ENCODE peak calls at places on chromosomes 5 and 9, in eight cellular contexts. D is heart left ventricle, T is Panc1, W is GM10248, E is RWPE1, Q is SK-N-SH, X is GM20000, I is cardiac fibroblast. G is an unnamed sample.

GRCh38 chr9:6973762-6974161 is 216.0 kb downstream of the KDM4C start:
- DNase-seq in Q (no peak), E (no peak), W (peak), D (no peak), X (peak), T (no peak), I (peak), G (peak)

GRCh38 chr5:6903934-6904333 is 190.7 kb downstream of the TENT4A start:
- DNase-seq in D (no peak), T (no peak), E (no peak), W (no peak), Q (no peak), I (no peak), X (no peak), G (no peak)

GRCh38 chr9:123775885-123776284 is 154.0 kb downstream of the DENND1A start:
- DNase-seq in E (no peak), T (no peak), X (no peak), Q (no peak), I (no peak), D (no peak), W (no peak), G (no peak)

GRCh38 chr5:78546597-78546996 is 102.0 kb downstream of the LHFPL2 start:
- DNase-seq in I (no peak), E (no peak), T (no peak), D (no peak), X (no peak), W (no peak), Q (no peak), G (no peak)

GRCh38 chr5:94983861-94984535 is 300.9 kb downstream of the MCTP1 start:
- DNase-seq in D (no peak), X (no peak), I (peak), W (no peak), Q (no peak), T (no peak), E (peak), G (peak)

GRCh38 chr9:71115448-71115975 is 5.9 kb downstream of the TRPM3 start:
- DNase-seq in Q (no peak), E (no peak), D (no peak), I (no peak), T (no peak), X (no peak), W (no peak), G (no peak)

GRCh38 chr5:33309780-33310345 is 130.9 kb upstream of the TARS1 start:
- DNase-seq in T (no peak), I (no peak), W (no peak), E (no peak), X (no peak), D (no peak), Q (no peak), G (no peak)

GRCh38 chr5:134371834-134372340 is 518 bp downstream of the UBE2B start:
- DNase-seq in Q (peak), W (peak), E (peak), X (peak), I (peak), D (peak), T (no peak), G (peak)

GRCh38 chr5:61245936-61246335 is 83.7 kb upstream of the SMIM15 start:
- DNase-seq in W (no peak), Q (peak), T (no peak), X (no peak), E (no peak), D (no peak), I (no peak), G (no peak)

GRCh38 chr5:58407042-58407709 is 52.7 kb downstream of the PLK2 start:
- DNase-seq in D (no peak), W (no peak), E (peak), T (peak), I (peak), X (no peak), Q (no peak), G (peak)

GRCh38 chr9:23798325-23798724 is 27.7 kb downstream of the ELAVL2 start:
- DNase-seq in D (no peak), T (no peak), I (no peak), E (no peak), X (no peak), W (no peak), Q (no peak), G (no peak)

GRCh38 chr5:180332051-180332517 is 21.1 kb downstream of the GFPT2 start:
- DNase-seq in X (no peak), W (no peak), I (peak), Q (peak), D (no peak), T (no peak), E (peak), G (no peak)

GRCh38 chr5:33738097-33738496 is 153.7 kb downstream of the ADAMTS12 start:
- DNase-seq in D (no peak), W (no peak), Q (no peak), E (no peak), X (no peak), I (no peak), T (no peak), G (no peak)

GRCh38 chr5:142186821-142187594 is 78.4 kb downstream of the NDFIP1 start:
- DNase-seq in I (peak), Q (peak), W (no peak), D (no peak), T (no peak), X (no peak), E (no peak), G (no peak)

GRCh38 chr9:134497283-134497860 is 144.2 kb upstream of the COL5A1 start:
- DNase-seq in W (no peak), I (no peak), T (no peak), E (no peak), D (no peak), X (no peak), Q (no peak), G (no peak)

DNA sequence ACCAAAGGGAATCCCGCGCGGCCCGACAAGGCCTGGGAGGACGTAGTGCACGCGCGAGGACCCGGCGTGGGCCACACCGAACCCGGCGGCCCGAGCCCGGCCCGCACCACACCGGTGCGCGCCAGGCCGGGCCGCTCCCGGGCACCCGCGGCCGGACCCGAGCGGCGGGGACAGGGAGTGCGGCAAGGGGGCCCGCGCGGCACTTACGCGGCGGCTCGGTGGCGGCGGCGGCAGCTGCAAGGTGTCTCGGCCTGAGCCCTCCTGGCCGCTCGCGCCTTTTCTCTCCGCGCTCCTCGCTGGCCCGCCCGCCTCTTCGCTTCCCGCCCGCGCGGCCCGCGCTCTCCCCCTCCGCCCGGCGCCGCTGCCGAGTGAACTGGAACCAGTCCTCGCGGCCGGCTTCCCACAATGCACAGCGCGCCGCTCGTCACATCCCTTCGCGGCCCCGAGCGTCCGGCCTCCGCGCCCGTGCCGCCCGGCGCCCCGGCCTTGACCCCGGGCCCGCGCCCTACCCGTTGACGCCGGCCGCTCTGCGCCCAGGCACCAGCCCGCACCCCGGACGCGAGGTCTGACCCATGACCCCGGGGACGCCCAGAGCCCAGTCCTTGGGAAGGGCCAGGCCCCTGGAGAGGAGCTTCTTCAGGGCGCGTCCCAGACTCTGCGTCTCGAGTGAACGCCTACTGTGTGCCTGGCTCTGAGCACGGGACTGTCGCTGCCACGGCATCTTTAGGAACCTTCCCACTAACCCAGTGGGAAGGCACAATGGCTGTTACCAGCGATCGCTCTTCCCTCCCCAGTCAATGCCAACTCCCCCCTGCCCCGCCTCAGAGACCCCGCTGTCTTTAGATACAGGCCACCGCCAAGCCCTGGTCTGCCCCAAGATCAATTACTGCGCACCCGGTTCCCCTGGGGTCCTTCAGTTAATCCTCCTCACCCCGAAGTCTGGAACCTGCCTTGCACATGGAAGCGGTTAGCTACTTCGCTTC is at the start of gene MACROH2A1:
- DNase-seq in T (no peak), W (peak), E (peak), I (peak), D (peak), X (peak), Q (peak), G (peak)
- TF ChIP-seq CTCF in T (no peak), W (no peak), E (no peak), I (no peak), D (no peak), X (no peak), Q (no peak), G (no peak)

DNA sequence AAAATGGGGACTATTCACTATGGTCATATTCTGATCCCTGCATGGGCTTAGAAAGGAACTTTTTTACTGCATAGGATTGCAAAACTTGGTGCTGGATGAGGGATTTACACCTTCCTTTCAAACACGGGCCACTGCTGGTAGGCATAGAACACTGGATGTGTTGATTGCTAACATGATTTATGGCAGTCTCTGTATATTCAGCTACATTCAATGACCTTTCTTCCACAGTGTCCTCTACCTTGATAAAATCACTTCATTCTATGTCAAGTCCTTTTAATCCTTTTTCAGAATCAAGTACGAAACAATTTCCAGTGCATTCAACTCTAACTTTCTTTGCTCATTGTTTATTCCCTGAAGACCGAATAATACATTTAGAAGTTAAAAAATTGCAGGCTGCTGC is 91.9 kb upstream of the ATG10 start:
- DNase-seq in T (no peak), E (no peak), I (no peak), D (no peak), Q (no peak), W (no peak), X (no peak), G (no peak)
- TF ChIP-seq CTCF in T (no peak), E (no peak), I (no peak), D (no peak), Q (no peak), W (no peak), X (no peak), G (no peak)

GRCh38 chr9:127809562-127810377 is 7.1 kb downstream of the FPGS start:
- DNase-seq in X (peak), I (peak), W (peak), Q (peak), D (no peak), T (no peak), E (peak), G (no peak)
- TF ChIP-seq CTCF in X (no peak), I (no peak), W (no peak), Q (no peak), D (no peak), T (no peak), E (no peak), G (no peak)

DNA sequence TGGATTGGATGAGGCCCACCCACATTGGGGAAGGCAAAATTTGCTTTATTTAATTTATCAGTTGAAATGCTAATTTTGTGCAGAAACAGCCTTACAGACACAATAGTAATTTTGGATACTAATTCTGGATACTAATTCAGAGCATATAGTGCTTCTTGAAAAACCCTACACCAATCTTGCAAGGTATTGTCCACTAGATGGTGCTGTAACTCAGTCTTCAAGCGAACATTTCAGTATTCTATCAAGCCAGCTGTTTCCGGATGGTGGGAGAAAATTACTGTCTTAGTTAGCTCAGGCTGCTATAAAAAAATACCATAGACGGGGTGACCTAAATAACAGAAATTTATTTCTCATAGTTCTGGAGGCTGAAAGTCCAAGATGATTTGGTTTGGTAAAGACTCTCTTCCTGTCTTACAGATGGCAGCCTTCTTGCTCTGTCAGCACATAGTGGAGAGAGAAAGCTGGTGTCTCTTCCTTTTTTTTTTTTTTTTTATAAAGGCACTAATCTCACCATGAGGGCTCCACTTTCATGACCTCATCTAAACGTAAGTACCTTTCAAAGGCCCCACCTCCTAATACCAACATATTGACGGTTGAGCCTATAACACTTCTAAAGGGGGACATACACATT is 1306.5 kb upstream of the CDH9 start:
- DNase-seq in Q (peak), I (peak), E (peak), X (peak), D (no peak), T (peak), W (no peak), G (no peak)
- TF ChIP-seq CTCF in Q (peak), I (no peak), E (peak), X (no peak), D (peak), T (peak), W (peak), G (no peak)

GRCh38 chr5:38731461-38731860 is 114.4 kb upstream of the OSMR start:
- DNase-seq in X (no peak), W (no peak), T (no peak), Q (no peak), E (no peak), I (no peak), D (no peak), G (no peak)

GRCh38 chr5:38736089-38736488 is 109.7 kb upstream of the OSMR start:
- DNase-seq in Q (no peak), E (no peak), I (no peak), X (no peak), D (no peak), T (no peak), W (no peak), G (no peak)

GRCh38 chr5:38738898-38739743 is 106.7 kb upstream of the OSMR start:
- DNase-seq in T (no peak), Q (no peak), W (no peak), D (no peak), E (peak), X (no peak), I (peak), G (no peak)

DNA sequence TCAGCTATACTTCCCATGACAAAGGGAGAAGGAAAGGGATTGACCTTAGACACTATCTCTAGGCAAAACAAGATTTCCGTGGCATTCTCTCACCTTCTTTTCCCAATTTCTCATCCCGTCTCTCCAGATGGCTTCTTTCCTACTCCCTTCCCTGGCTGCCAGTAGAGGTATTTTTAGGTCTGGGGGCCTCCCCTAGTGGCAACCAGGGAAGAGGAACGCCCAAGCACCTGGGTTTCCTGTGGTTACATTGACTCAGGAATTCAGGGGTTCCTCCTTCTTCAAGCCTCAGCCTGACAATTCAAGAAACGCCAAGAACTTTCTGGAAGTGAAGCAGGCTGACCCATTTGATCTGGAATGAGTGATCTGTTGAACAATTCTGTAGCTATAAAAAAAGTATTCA is 111.5 kb upstream of the OSMR start:
- DNase-seq in I (no peak), W (no peak), D (no peak), Q (no peak), E (no peak), X (no peak), T (no peak), G (no peak)
- TF ChIP-seq CTCF in I (no peak), W (no peak), D (no peak), Q (no peak), E (no peak), X (no peak), T (peak), G (no peak)

DNA sequence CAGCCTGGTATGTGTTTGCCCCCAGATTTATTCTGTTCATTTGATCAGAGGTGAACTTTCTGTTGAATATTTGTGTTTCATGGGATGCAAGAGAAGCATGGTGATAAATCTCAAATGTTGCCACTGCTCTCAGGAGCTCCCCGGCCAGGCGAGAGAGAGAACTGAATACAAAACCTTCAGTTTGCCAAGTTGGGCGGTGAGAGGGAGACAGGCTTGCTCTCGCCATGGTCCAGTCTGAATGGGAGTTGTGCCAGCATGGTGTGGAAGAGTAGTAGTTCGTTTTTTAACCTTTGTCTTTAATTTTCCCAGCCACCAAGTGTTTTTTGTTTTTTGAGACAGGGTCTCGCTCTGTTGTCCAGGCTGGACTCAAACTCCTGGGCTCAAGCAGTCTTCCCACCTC is 2.7 kb downstream of the NTMT1 start:
- DNase-seq in Q (no peak), I (no peak), D (no peak), X (no peak), E (no peak), T (no peak), W (no peak), G (no peak)
- TF ChIP-seq CTCF in Q (no peak), I (no peak), D (no peak), X (no peak), E (no peak), T (no peak), W (no peak), G (no peak)

DNA sequence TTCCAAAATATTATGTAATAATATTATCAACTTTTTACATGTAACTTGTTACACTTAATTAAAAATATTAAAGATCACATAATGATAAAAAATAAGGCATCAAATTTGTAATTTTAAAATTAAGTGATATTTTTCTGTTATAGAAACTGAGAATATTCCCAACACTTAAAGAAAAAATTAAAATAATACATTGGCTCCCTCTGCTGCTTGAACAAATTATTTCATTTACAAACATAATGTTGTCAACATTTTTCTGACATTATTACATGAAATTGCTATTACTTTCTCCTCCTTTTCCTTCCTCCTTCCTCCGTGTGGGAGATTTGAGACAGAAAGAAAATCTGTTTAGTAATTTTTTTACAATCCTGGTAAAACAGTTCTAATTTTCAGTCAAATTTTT is 42.3 kb downstream of the RNF180 start:
- DNase-seq in D (no peak), I (peak), W (no peak), T (no peak), X (no peak), E (no peak), Q (no peak), G (no peak)
- TF ChIP-seq CTCF in D (peak), I (no peak), W (no peak), T (peak), X (no peak), E (peak), Q (peak), G (no peak)

GRCh38 chr9:109906766-109907382 is 126.9 kb downstream of the PALM2AKAP2 start:
- DNase-seq in Q (no peak), E (no peak), D (no peak), I (peak), W (no peak), T (no peak), X (peak), G (peak)
- TF ChIP-seq CTCF in Q (no peak), E (no peak), D (no peak), I (no peak), W (peak), T (peak), X (peak), G (no peak)

GRCh38 chr5:146451411-146451810 is 4.3 kb downstream of the TCERG1 start:
- DNase-seq in T (no peak), D (no peak), X (no peak), I (no peak), W (no peak), E (no peak), Q (no peak), G (no peak)
- TF ChIP-seq CTCF in T (peak), D (no peak), X (no peak), I (no peak), W (no peak), E (peak), Q (peak), G (no peak)

G was measured in foreskin fibroblast.